ENCODE peak calls at places on chromosomes 4 and X, in six cellular contexts. M is body of pancreas, Y is Peyer's patch, T is tibial artery, D is heart right ventricle, H is aorta. G is an unnamed sample.

GRCh38 chrX:39946822-39947221 is 150.9 kb downstream of the BCOR start:
- DNase-seq in D (no peak), H (no peak), Y (no peak), T (no peak), M (no peak), G (no peak)

GRCh38 chrX:16138108-16138427 is 14.7 kb downstream of the GRPR start:
- DNase-seq in M (peak; percentile 34), H (no peak), T (no peak), Y (no peak), D (no peak), G (no peak)

GRCh38 chrX:120549483-120550452 is 11.0 kb downstream of the CUL4B start:
- DNase-seq in Y (no peak), M (no peak), H (no peak), D (no peak), T (peak; percentile 43), G (no peak)

GRCh38 chr4:6198278-6198677 is 2.1 kb downstream of the JAKMIP1 start:
- DNase-seq in Y (peak; percentile 46), H (no peak), D (no peak), T (peak; percentile 11), M (no peak), G (peak; percentile 40)

GRCh38 chr4:40897557-40898203 is 147.9 kb downstream of the NSUN7 start:
- DNase-seq in M (peak; percentile 84), D (peak; percentile 73), Y (peak; percentile 83), T (peak; percentile 61), H (peak; percentile 94), G (peak; percentile 71)

GRCh38 chr4:91427171-91427570 is 876.6 kb upstream of the GRID2 start:
- DNase-seq in H (no peak), D (no peak), T (no peak), M (no peak), Y (no peak), G (no peak)

GRCh38 chrX:30906726-30907125 is 17.7 kb upstream of the TAB3 start:
- DNase-seq in D (no peak), H (no peak), Y (no peak), M (no peak), T (no peak), G (no peak)

GRCh38 chrX:69161371-69161770 is 3.9 kb downstream of the PJA1 start:
- DNase-seq in Y (no peak), H (no peak), T (no peak), D (no peak), M (no peak), G (no peak)

GRCh38 chr4:152045781-152046571 is 285.2 kb upstream of the GATB start:
- DNase-seq in T (no peak), Y (peak; percentile 52), H (no peak), D (peak; percentile 48), M (peak; percentile 65), G (no peak)

GRCh38 chr4:98101988-98102387 is 41.3 kb downstream of the STPG2 start:
- DNase-seq in T (no peak), Y (no peak), H (no peak), M (no peak), D (no peak), G (no peak)

GRCh38 chrX:71638409-71638808 is 20.1 kb upstream of the CXCR3 start:
- DNase-seq in D (no peak), T (no peak), M (no peak), Y (no peak), H (no peak), G (no peak)

GRCh38 chr4:39976945-39977488 is 694 bp downstream of the PDS5A start:
- DNase-seq in H (peak; percentile 83), T (peak; percentile 26), Y (peak; percentile 72), M (peak; percentile 43), D (no peak), G (peak; percentile 71)

GRCh38 chr4:181946902-181947301 is 296.3 kb upstream of the TENM3 start:
- DNase-seq in H (no peak), D (no peak), M (no peak), Y (no peak), T (no peak), G (no peak)

GRCh38 chr4:143234153-143234552 is 49.4 kb downstream of the USP38 start:
- DNase-seq in Y (no peak), D (no peak), M (no peak), H (no peak), T (no peak), G (no peak)

GRCh38 chrX:8345473-8345872 is 119.2 kb upstream of the VCX3B start:
- DNase-seq in T (no peak), D (no peak), M (no peak), H (no peak), Y (no peak), G (no peak)

GRCh38 chrX:104085477-104085876 is 9.4 kb upstream of the TMSB15C start:
- DNase-seq in M (no peak), T (no peak), Y (no peak), H (no peak), D (no peak), G (no peak)

GRCh38 chr4:155339588-155339987 is 37.2 kb downstream of the MAP9 start:
- DNase-seq in D (no peak), M (no peak), T (no peak), Y (no peak), H (no peak), G (no peak)

GRCh38 chr4:31667701-31668100 is 947.5 kb downstream of the PCDH7 start:
- DNase-seq in D (no peak), M (no peak), H (no peak), Y (no peak), T (no peak), G (no peak)

GRCh38 chr4:74105656-74106275 is 6.8 kb upstream of the CXCL2 start:
- DNase-seq in T (no peak), M (no peak), H (no peak), Y (no peak), D (peak; percentile 25), G (no peak)

GRCh38 chrX:38664285-38664684 is 102.9 kb downstream of the TSPAN7 start:
- DNase-seq in Y (no peak), H (no peak), T (no peak), D (no peak), M (peak; percentile 14), G (no peak)

GRCh38 chr4:76689079-76689817 is 208.7 kb downstream of the SOWAHB start:
- DNase-seq in T (peak; percentile 34), H (peak; percentile 88), M (peak; percentile 76), D (peak; percentile 48), Y (no peak), G (no peak)

GRCh38 chrX:30735839-30736238 is 82.6 kb downstream of the GK start:
- DNase-seq in T (peak; percentile 36), M (peak; percentile 59), D (peak; percentile 11), H (no peak), Y (peak; percentile 81), G (no peak)

GRCh38 chrX:27186671-27187070 is 276.5 kb downstream of the PPP4R3C start:
- DNase-seq in H (no peak), M (peak; percentile 42), Y (peak; percentile 50), D (no peak), T (no peak), G (no peak)

GRCh38 chr4:41865306-41865980 is 69.8 kb upstream of the TMEM33 start:
- DNase-seq in M (no peak), D (no peak), H (peak; percentile 78), T (no peak), Y (no peak), G (no peak)

GRCh38 chrX:113920661-113921060 is 663.2 kb upstream of the HTR2C start:
- DNase-seq in H (no peak), Y (no peak), T (no peak), D (no peak), M (no peak), G (no peak)

GRCh38 chr4:168604496-168605373 is 107.9 kb downstream of the PALLD start:
- DNase-seq in H (no peak), M (no peak), Y (no peak), D (no peak), T (no peak), G (peak; percentile 75)

GRCh38 chr4:139524062-139524631 is 31.9 kb downstream of the SETD7 start:
- DNase-seq in H (no peak), T (no peak), D (no peak), M (no peak), Y (no peak), G (no peak)

GRCh38 chr4:139526928-139527327 is 29.1 kb downstream of the SETD7 start:
- DNase-seq in Y (no peak), M (no peak), H (no peak), D (no peak), T (no peak), G (no peak)

GRCh38 chr4:139530833-139531427 is 25.1 kb downstream of the SETD7 start:
- DNase-seq in Y (peak; percentile 79), T (no peak), H (no peak), D (no peak), M (peak; percentile 72), G (no peak)

GRCh38 chr4:139525414-139525813 is 30.6 kb downstream of the SETD7 start:
- DNase-seq in T (no peak), M (no peak), D (no peak), Y (no peak), H (no peak), G (no peak)

DNA sequence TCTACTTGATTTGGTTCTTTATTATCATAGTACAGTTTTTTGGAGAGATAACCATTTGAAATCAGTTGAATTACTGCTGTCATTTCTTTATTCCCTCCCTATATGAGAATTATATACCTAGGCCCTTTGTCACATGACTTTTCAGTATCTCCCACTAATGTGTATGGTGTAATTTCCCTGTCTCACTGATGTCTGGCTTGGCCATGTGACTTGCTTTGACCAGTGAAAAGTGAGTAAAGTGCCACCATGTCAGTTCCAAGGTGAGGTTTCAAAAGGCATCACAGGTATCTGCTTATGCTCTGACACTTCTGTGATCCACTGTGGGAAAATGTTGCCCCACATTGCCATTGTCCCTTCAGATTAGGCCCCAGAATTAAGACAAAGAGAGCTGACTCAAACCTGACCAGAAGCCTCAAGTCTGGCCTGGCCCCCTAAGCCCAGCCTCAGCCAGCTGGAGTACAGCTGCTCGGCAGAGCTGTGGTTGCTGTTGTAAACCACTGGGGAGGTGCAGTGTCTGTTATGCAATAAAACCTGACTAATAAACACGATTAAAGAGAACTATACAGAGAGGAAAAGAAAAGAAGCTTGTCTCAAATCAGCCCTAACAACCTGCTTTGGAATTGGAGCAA is 27.5 kb downstream of the SETD7 start:
- DNase-seq in M (peak; percentile 22), D (peak; percentile 65), Y (peak; percentile 74), T (peak; percentile 69), H (no peak), G (peak; percentile 89)
- H3K4me1 ChIP-seq in M (no peaks in the 10 kb centered on the region), D (peaks cover 7% of the 10 kb centered on the region), Y (no peaks in the 10 kb centered on the region), T (peaks cover 3% of the 10 kb centered on the region), H (no peaks in the 10 kb centered on the region), G (no peaks in the 10 kb centered on the region)

DNA sequence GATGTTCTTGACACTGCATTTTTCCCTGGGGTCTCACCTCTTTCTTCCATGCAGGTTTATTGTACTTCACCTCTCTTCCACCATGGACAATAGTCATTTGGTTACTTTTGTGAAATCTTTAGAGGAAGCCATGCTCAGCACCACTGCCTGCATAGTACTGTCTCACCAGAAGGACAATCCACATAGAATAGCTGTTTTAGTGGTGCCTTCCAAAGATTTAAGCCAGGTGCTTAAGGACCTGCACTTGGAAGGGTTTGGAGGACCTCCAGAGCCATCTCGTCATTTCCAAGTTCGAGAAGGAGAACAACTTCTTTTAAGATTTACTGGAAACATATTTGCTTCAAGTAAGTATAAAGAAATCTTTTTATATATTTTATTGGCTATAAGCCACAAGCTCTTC is 26.7 kb downstream of the DTHD1 start:
- DNase-seq in M (no peak), D (no peak), T (no peak), Y (no peak), H (no peak), G (no peak)
- H3K4me1 ChIP-seq in M (no peaks in the 10 kb centered on the region), D (no peaks in the 10 kb centered on the region), T (no peaks in the 10 kb centered on the region), Y (no peaks in the 10 kb centered on the region), H (no peaks in the 10 kb centered on the region), G (no peaks in the 10 kb centered on the region)

GRCh38 chrX:154091678-154092077 is 5.8 kb downstream of the MECP2 start:
- DNase-seq in D (no peak), H (no peak), Y (no peak), M (peak; percentile 60), T (no peak), G (no peak)
- H3K4me1 ChIP-seq in D (peaks cover 62% of the 10 kb centered on the region), H (no peaks in the 10 kb centered on the region), Y (no peaks in the 10 kb centered on the region), M (peaks cover 47% of the 10 kb centered on the region), T (peaks cover 16% of the 10 kb centered on the region), G (peaks cover 31% of the 10 kb centered on the region)

GRCh38 chr4:173684223-173684622 is 154.2 kb upstream of the HAND2 start:
- DNase-seq in T (no peak), D (no peak), H (no peak), M (no peak), Y (no peak), G (no peak)
- H3K4me1 ChIP-seq in T (no peaks in the 10 kb centered on the region), D (peaks cover 27% of the 10 kb centered on the region), H (peaks cover 5% of the 10 kb centered on the region), M (peaks cover 4% of the 10 kb centered on the region), Y (no peaks in the 10 kb centered on the region), G (peaks cover 33% of the 10 kb centered on the region)

G was measured in sigmoid colon.